ENCODE peak calls at places on chromosomes 6 and 20, in nine cellular contexts. V, S, K, A, J, B, E, Y and M are unnamed samples. For H3K36me3 and H3K27me3, the result is how much of the 10 kb centered on the place peaks cover.

GRCh38 chr20:50285376-50286173 is 94.9 kb downstream of the CEBPB start:
- DNase-seq in A (no peak), V (no peak), B (no peak), Y (no peak), J (no peak), K (peak), E (peak), S (no peak), M (no peak)

GRCh38 chr20:1405801-1406200 is 12.9 kb upstream of the FKBP1A start:
- DNase-seq in A (no peak), Y (no peak), V (no peak), B (no peak), S (no peak), E (no peak), K (no peak), J (no peak), M (no peak)

GRCh38 chr6:141029908-141030307 is 1102.8 kb upstream of the GJE1 start:
- DNase-seq in V (no peak), S (no peak), K (no peak), A (no peak), B (no peak), J (no peak), E (no peak), Y (no peak), M (no peak)

GRCh38 chr20:19995220-19995863 is 21.8 kb upstream of the NAA20 start:
- DNase-seq in V (no peak), Y (no peak), A (no peak), B (no peak), S (no peak), J (no peak), E (peak), K (peak), M (no peak)

GRCh38 chr6:158640519-158640918 is 4.0 kb downstream of the DYNLT1 start:
- DNase-seq in E (no peak), Y (no peak), V (no peak), B (no peak), J (no peak), S (no peak), K (no peak), A (no peak), M (peak)

GRCh38 chr20:51667002-51667408 is 101.2 kb downstream of the ATP9A start:
- DNase-seq in E (no peak), S (peak), K (no peak), J (no peak), Y (peak), V (no peak), B (no peak), A (no peak), M (no peak)

GRCh38 chr6:169689247-169689646 is 12.6 kb downstream of the WDR27 start:
- DNase-seq in V (peak), K (no peak), S (no peak), B (no peak), A (no peak), J (no peak), Y (no peak), E (peak), M (no peak)

GRCh38 chr6:143279385-143279784 is 171.1 kb downstream of the ADAT2 start:
- DNase-seq in V (peak), B (no peak), K (peak), A (no peak), Y (no peak), J (peak), E (peak), S (no peak), M (no peak)

GRCh38 chr20:25061821-25062530 is 4.0 kb upstream of the ACSS1 start:
- DNase-seq in K (no peak), V (no peak), Y (no peak), J (no peak), B (no peak), E (no peak), S (no peak), A (no peak), M (no peak)

GRCh38 chr20:50721881-50722281 is 9.5 kb upstream of the PARD6B start:
- DNase-seq in E (no peak), V (no peak), Y (no peak), K (peak), A (no peak), S (no peak), B (no peak), J (peak), M (no peak)

GRCh38 chr6:16244869-16245451 is 6.6 kb downstream of the GMPR start:
- DNase-seq in J (no peak), A (no peak), Y (no peak), E (peak), B (no peak), K (no peak), V (peak), S (no peak), M (no peak)

GRCh38 chr20:37727247-37727956 is 33.6 kb downstream of the CTNNBL1 start:
- DNase-seq in V (no peak), J (no peak), Y (no peak), S (no peak), K (peak), A (no peak), E (no peak), B (no peak), M (no peak)

GRCh38 chr6:38393986-38394385 is 245.7 kb downstream of the BTBD9 start:
- DNase-seq in B (no peak), J (no peak), E (no peak), K (no peak), V (no peak), A (no peak), Y (no peak), S (no peak), M (no peak)

GRCh38 chr6:142518126-142518525 is 216.3 kb downstream of the ADGRG6 start:
- DNase-seq in B (no peak), V (peak), S (no peak), E (no peak), J (no peak), K (no peak), Y (no peak), A (no peak), M (no peak)

GRCh38 chr6:111552241-111552744 is 53.4 kb downstream of the TRAF3IP2 start:
- DNase-seq in V (peak), Y (no peak), A (no peak), E (peak), B (no peak), S (no peak), J (peak), K (peak), M (peak)

GRCh38 chr20:22511943-22512910 is 72.1 kb downstream of the FOXA2 start:
- DNase-seq in K (no peak), B (no peak), J (no peak), Y (no peak), S (no peak), V (no peak), A (no peak), E (no peak), M (peak)

GRCh38 chr20:47360489-47361267 is 4.2 kb upstream of the ZMYND8 start:
- DNase-seq in J (peak), S (no peak), Y (no peak), E (peak), A (no peak), V (peak), K (peak), B (no peak), M (peak)

GRCh38 chr6:96943535-96943934 is 19.0 kb downstream of the KLHL32 start:
- DNase-seq in A (no peak), K (no peak), Y (no peak), B (no peak), S (no peak), E (no peak), J (no peak), V (no peak), M (no peak)

GRCh38 chr20:42401598-42401997 is 783.4 kb upstream of the CHD6 start:
- DNase-seq in B (no peak), J (no peak), V (no peak), Y (no peak), A (no peak), K (no peak), S (no peak), E (no peak), M (no peak)

GRCh38 chr6:34576286-34576955 is 20.3 kb upstream of the SPDEF start:
- DNase-seq in A (no peak), V (no peak), K (no peak), S (no peak), Y (no peak), J (no peak), B (no peak), E (no peak), M (no peak)

GRCh38 chr20:49445176-49445575 is 37.3 kb downstream of the KCNB1 start:
- DNase-seq in A (no peak), Y (no peak), J (no peak), K (no peak), B (no peak), V (peak), E (no peak), S (no peak), M (no peak)

GRCh38 chr6:93040375-93040774 is 379.0 kb downstream of the EPHA7 start:
- DNase-seq in B (no peak), E (no peak), S (no peak), A (no peak), K (no peak), V (no peak), Y (no peak), J (peak), M (no peak)

GRCh38 chr20:7094438-7094997 is 327.0 kb downstream of the BMP2 start:
- DNase-seq in Y (no peak), B (no peak), V (peak), E (peak), S (no peak), J (peak), K (peak), A (no peak), M (no peak)

GRCh38 chr6:106256201-106256968 is 69.2 kb downstream of the ATG5 start:
- DNase-seq in J (no peak), Y (no peak), B (no peak), E (peak), A (no peak), K (no peak), V (peak), S (no peak), M (no peak)

GRCh38 chr6:147234685-147235084 is 30.5 kb downstream of the STXBP5 start:
- DNase-seq in A (no peak), Y (no peak), J (no peak), K (no peak), E (no peak), S (no peak), V (no peak), B (no peak), M (no peak)

GRCh38 chr6:116649129-116649528 is 19.4 kb downstream of the ZUP1 start:
- DNase-seq in S (no peak), B (no peak), A (no peak), E (no peak), Y (no peak), J (no peak), V (no peak), K (no peak), M (no peak)
- H3K36me3 ChIP-seq in S (under half), B (under half), A (under half), E (under half), Y (under half), J (under half), V (under half), K (under half), M (under half)

DNA sequence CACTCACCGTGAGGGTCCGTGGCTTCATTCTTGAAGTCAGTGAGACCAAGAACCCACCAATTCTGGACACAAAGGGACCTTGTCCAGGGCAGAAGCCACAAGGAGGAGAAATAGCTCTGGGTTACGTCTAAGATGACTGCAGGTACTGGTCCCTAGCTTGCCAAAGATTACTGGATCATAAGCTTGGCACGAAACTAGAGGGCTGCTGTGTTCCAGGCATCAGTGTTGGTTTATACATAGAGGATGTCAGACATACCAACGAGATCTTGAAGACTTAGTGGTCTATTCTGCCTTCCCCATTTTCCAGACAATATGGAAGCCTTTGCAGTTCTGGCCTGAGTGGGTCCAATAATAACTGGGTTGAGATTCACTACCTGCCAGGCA is 175.7 kb downstream of the TBX18 start:
- DNase-seq in B (no peak), S (no peak), J (no peak), Y (no peak), A (no peak), V (no peak), E (no peak), K (no peak), M (no peak)
- H3K27me3 ChIP-seq in B (under half), S (under half), J (under half), Y (under half), A (under half), V (under half), E (under half), K (under half), M (under half)

GRCh38 chr6:145801021-145801420 is 13.6 kb downstream of the FBXO30 start:
- DNase-seq in V (no peak), J (no peak), E (no peak), A (no peak), B (no peak), Y (no peak), K (no peak), S (no peak), M (no peak)
- H3K36me3 ChIP-seq in V (under half), J (under half), E (under half), A (under half), B (under half), Y (under half), K (under half), S (under half), M (under half)

DNA sequence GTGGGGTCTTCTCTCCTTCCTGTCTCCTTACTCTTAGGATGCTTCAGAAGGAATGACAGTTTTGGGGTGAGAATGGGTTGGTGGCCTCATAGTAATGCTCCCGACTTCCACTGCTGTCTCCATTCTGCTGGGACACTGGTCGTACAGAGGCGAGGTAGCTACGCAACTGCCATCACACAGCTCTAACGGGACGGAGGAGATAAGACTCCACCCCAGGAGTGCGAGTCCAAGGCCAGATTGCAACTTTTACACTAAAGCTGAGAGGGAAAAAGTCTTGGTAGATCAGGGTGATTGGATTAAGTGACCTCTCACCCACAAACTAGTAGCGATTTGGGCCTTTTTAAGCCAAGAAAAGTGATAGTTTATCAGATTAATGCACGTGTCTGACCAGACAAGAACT is 1.8 kb upstream of the PRR18 start:
- DNase-seq in K (no peak), A (no peak), S (no peak), V (no peak), J (no peak), E (no peak), B (no peak), Y (no peak), M (no peak)
- H3K27me3 ChIP-seq in K (under half), A (under half), S (under half), V (under half), J (half or more), E (half or more), B (under half), Y (under half), M (under half)

DNA sequence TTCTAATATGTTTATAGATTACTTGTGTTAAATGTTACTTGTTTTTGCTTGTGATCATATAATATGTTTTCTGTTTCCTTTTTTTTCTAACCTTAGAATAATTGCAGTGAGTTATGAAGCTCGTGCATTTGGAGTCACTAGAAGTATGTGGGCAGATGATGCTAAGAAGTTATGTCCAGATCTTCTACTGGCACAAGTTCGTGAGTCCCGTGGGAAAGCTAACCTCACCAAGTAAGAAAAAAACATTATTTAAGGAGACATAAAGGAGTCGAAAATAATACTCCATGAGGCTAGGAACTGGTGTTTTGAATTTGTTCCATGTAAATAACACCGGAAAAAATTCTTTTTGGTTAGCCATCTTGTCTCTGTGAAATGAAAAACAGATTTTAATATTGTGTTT is 6.9 kb downstream of the POLH start:
- DNase-seq in B (no peak), J (no peak), S (no peak), Y (no peak), V (no peak), E (no peak), K (no peak), A (no peak), M (no peak)
- H3K36me3 ChIP-seq in B (under half), J (under half), S (under half), Y (under half), V (under half), E (under half), K (under half), A (under half), M (under half)

DNA sequence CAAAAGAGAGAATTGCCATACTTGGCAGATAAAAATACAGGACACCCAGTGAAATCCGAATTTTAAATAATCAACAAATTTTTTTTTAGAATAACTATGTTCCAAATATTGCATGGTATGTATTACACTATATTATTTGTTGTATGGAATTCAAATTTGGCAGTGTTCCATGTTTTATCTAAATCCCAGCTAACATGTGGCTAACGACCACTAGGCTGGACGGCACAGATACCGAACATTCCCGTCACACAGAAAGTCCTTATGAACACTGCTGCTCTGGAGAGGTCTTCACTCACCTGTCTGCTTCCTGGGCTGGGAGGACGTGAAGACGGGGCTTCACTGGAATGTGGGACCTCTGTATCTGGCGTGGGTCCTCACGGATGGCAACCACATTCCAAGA is 32.8 kb downstream of the SNX5 start:
- DNase-seq in Y (no peak), J (no peak), K (no peak), S (no peak), A (no peak), B (no peak), E (no peak), V (no peak), M (no peak)
- H3K27me3 ChIP-seq in Y (under half), J (under half), K (under half), S (under half), A (under half), B (under half), E (under half), V (under half), M (under half)

GRCh38 chr20:17968366-17969275 is at the start of the genes MGME1 and SNX5:
- DNase-seq in J (peak), Y (peak), E (peak), V (peak), A (peak), S (peak), B (peak), K (peak), M (peak)
- H3K36me3 ChIP-seq in J (under half), Y (under half), E (under half), V (under half), A (under half), S (under half), B (under half), K (under half), M (under half)

DNA sequence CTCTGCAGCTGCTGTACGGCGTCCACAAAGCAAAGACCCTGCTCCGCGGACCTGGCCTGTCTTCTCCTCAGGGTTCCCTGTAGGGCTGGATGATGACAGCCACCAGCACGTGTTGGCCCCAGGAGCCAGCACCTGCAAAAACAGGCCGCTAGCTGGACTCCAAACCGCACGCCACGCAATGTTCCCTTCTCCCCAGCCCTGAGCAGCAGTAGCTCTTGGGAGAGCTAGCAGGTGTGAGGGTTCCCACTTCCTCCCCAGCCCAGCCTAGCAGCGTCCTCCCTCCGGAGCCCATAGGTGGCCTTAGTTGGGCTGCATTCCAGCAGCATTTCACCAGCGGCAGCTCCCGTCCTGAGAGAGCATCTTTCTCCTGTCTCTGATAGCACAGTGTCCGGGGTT is 42.3 kb downstream of the DACT2 start:
- DNase-seq in A (no peak), S (no peak), J (no peak), K (no peak), Y (no peak), B (no peak), E (no peak), V (no peak), M (no peak)
- H3K27me3 ChIP-seq in A (under half), S (under half), J (under half), K (under half), Y (under half), B (under half), E (under half), V (under half), M (under half)

DNA sequence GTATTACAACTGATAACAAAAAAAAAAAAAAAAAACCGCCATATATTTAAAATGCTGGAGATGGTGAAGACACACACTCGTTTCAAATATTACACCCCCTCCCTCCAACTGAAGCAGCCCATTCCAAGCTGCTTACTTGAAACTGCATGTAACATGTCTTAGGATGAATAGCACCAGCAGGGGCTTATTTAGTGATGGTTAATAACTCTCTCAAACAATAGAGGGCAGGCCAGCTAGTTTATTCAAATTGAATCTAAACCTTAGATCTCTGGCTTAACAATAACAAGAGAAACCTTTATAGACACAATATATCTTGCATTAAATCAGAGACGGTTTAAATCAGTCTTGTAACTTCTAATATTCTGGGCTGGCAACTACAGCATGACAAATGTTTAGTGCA is 9.3 kb upstream of the JPH2 start:
- DNase-seq in J (no peak), S (no peak), B (no peak), A (no peak), K (no peak), Y (no peak), V (no peak), E (no peak), M (no peak)
- H3K36me3 ChIP-seq in J (under half), S (under half), B (under half), A (under half), K (under half), Y (under half), V (under half), E (under half), M (half or more)

DNA sequence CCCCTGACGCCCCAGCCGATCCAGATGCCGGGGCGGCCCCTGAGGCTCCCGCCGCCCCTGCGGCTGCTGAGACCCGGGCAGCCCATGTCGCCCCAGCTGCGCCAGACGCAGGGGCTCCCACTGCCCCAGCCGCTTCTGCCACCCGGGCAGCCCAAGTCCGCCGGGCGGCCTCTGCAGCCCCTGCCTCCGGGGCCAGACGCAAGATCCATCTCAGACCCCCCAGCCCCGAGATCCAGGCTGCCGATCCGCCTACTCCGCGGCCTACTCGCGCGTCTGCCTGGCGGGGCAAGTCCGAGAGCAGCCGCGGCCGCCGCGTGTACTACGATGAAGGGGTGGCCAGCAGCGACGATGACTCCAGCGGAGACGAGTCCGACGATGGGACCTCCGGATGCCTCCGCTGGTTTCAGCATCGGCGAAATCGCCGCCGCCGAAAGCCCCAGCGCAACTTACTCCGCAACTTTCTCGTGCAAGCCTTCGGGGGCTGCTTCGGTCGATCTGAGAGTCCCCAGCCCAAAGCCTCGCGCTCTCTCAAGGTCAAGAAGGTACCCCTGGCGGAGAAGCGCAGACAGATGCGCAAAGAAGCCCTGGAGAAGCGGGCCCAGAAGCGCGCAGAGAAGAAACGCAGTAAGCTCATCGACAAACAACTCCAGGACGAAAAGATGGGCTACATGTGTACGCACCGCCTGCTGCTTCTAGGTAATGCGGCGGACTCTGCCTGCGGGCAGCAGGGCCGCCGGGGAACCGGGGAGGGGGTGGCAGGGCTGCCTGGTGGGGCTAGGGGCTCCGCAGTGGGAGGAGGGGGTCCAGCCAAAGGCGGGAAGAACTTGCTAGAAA is 2.3 kb downstream of the GNAS start:
- DNase-seq in A (no peak), V (no peak), Y (no peak), E (no peak), J (no peak), K (no peak), B (no peak), S (no peak), M (peak)
- H3K27me3 ChIP-seq in A (under half), V (under half), Y (under half), E (half or more), J (under half), K (under half), B (under half), S (under half), M (under half)